ENCODE peak calls at places on chromosome 7, in four cellular contexts. X is HepG2, V is K562, F is GM12878. A is an unnamed sample.
A peak's percentile ranks its signal among the peaks of the same experiment; 100 is the strongest.

GRCh38 chr7:150860978-150861295 is 8.6 kb downstream of the AOC1 start:
- DNase-seq in X (no peak), F (no peak), V (no peak), A (no peak)

GRCh38 chr7:91137969-91138368 is 126.3 kb upstream of the FZD1 start:
- DNase-seq in F (no peak), X (no peak), V (no peak), A (no peak)

GRCh38 chr7:123602648-123603047 is 1.0 kb downstream of the ASB15 start:
- DNase-seq in F (no peak), V (no peak), X (no peak), A (no peak)

GRCh38 chr7:116341222-116341907 is 131.0 kb downstream of the TES start:
- DNase-seq in V (no peak), X (no peak), F (no peak), A (no peak)

GRCh38 chr7:129613016-129613337 is 1.5 kb downstream of the NRF1 start:
- DNase-seq in V (no peak), F (no peak), X (no peak), A (no peak)

GRCh38 chr7:116384936-116385635 is 114.5 kb upstream of the CAV2 start:
- DNase-seq in X (no peak), F (no peak), V (no peak), A (no peak)

GRCh38 chr7:138895700-138896099 is 85.5 kb downstream of the KIAA1549 start:
- DNase-seq in V (peak; percentile 36), X (no peak), F (no peak), A (no peak)

GRCh38 chr7:101943889-101944605 is 126.6 kb downstream of the CUX1 start:
- DNase-seq in X (no peak), F (no peak), V (no peak), A (no peak)

GRCh38 chr7:77425151-77426051 is 9.3 kb upstream of the GSAP start:
- DNase-seq in F (no peak), X (peak; percentile 68), V (no peak), A (no peak)

GRCh38 chr7:151382079-151382885 is 27.6 kb downstream of the WDR86 start:
- DNase-seq in X (no peak), F (no peak), V (no peak), A (no peak)

GRCh38 chr7:28409716-28410627 is 2.3 kb upstream of the CREB5 start:
- DNase-seq in V (no peak), X (no peak), F (no peak), A (peak; percentile 29)

GRCh38 chr7:95758187-95758586 is 14.2 kb upstream of the DYNC1I1 start:
- DNase-seq in V (no peak), F (no peak), X (no peak), A (peak; percentile 37)

GRCh38 chr7:7118822-7119221 is 63.5 kb upstream of the C1GALT1 start:
- DNase-seq in X (peak; percentile 94), V (no peak), F (no peak), A (no peak)

GRCh38 chr7:43119371-43120069 is 7.1 kb downstream of the HECW1 start:
- DNase-seq in X (no peak), V (no peak), F (no peak), A (no peak)

GRCh38 chr7:143321734-143322133 is 5.8 kb downstream of the CLCN1 start:
- DNase-seq in F (no peak), V (no peak), X (no peak), A (no peak)

GRCh38 chr7:127651556-127652332 is at the start of gene SND1:
- DNase-seq in F (peak; percentile 96), X (peak; percentile 99), V (peak; percentile 100), A (peak; percentile 92)

GRCh38 chr7:55078465-55079372 is 59.9 kb downstream of the EGFR start:
- DNase-seq in X (peak; percentile 77), V (peak; percentile 17), F (no peak), A (no peak)

GRCh38 chr7:30888783-30889182 is 22.9 kb upstream of the AQP1 start:
- DNase-seq in X (no peak), V (no peak), F (no peak), A (no peak)

GRCh38 chr7:94578615-94579014 is 69.0 kb downstream of the CASD1 start:
- DNase-seq in V (no peak), X (no peak), F (no peak), A (no peak)

GRCh38 chr7:4820405-4820967 is 41.3 kb downstream of the PAPOLB start:
- DNase-seq in V (no peak), F (no peak), X (no peak), A (no peak)

GRCh38 chr7:76393116-76394031 is 16.1 kb downstream of the SSC4D start:
- DNase-seq in X (peak; percentile 89), F (peak; percentile 66), V (peak; percentile 99), A (peak; percentile 98)

GRCh38 chr7:51847461-51848134 is 531.0 kb upstream of the COBL start:
- DNase-seq in X (no peak), V (no peak), F (no peak), A (no peak)

GRCh38 chr7:30114536-30115258 is 20.1 kb upstream of the MTURN start:
- DNase-seq in F (no peak), X (no peak), V (no peak), A (no peak)

GRCh38 chr7:67033251-67033650 is 36.6 kb downstream of the TYW1 start:
- DNase-seq in F (no peak), X (no peak), V (no peak), A (no peak)

GRCh38 chr7:18894155-18894554 is 223.3 kb downstream of the TWIST1 start:
- DNase-seq in V (no peak), X (no peak), F (no peak), A (no peak)

GRCh38 chr7:142337406-142338001 is 79.6 kb upstream of the PRSS58 start:
- DNase-seq in F (no peak), X (no peak), V (no peak), A (no peak)

GRCh38 chr7:129295015-129295423 is 70.2 kb downstream of the AHCYL2 start:
- DNase-seq in F (no peak), X (no peak), V (no peak), A (no peak)

GRCh38 chr7:121286742-121287699 is 41.8 kb upstream of the WNT16 start:
- DNase-seq in F (no peak), X (no peak), V (no peak), A (no peak)

GRCh38 chr7:13850185-13850752 is 139.2 kb downstream of the ETV1 start:
- DNase-seq in X (no peak), V (peak; percentile 21), F (peak; percentile 9), A (peak; percentile 9)

GRCh38 chr7:29866490-29866930 is 60.2 kb downstream of the WIPF3 start:
- DNase-seq in V (no peak), F (no peak), X (no peak), A (no peak)

GRCh38 chr7:155803418-155804376 is 8.6 kb downstream of the SHH start:
- DNase-seq in V (no peak), F (no peak), X (no peak), A (peak; percentile 49)

DNA sequence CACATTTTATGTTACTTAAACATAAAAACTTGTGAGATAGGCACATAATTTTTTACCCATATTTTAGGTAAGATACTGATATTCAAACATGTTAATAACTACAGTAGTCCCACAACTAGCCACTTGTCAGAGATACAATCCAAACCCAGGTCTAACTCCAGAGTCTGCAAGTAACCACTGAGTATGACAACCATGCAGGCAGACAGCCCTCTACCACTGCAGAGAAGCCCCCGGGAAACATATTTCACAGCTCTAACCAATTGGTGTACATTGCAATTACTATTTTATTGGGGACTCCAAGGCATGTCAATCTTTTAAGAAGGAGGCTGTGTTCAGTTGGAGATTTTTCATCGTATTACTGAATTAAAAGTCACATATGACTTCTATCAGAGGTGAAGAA is 107.2 kb upstream of the FAM133B start:
- DNase-seq in V (no peak), F (no peak), X (no peak), A (no peak)
- TF ChIP-seq BHLHE40 in V (no peak), F (no peak), X (no peak), A (no peak)

GRCh38 chr7:98997836-98998235 is 119.5 kb downstream of the TRRAP start:
- DNase-seq in X (no peak), V (no peak), F (no peak), A (no peak)

GRCh38 chr7:99000904-99001442 is 122.6 kb downstream of the TRRAP start:
- DNase-seq in F (no peak), X (no peak), V (no peak), A (no peak)

GRCh38 chr7:99000196-99000903 is 122.0 kb downstream of the TRRAP start:
- DNase-seq in X (no peak), F (no peak), V (no peak), A (no peak)

GRCh38 chr7:99001482-99002145 is 123.3 kb downstream of the TRRAP start:
- DNase-seq in V (no peak), F (no peak), X (no peak), A (no peak)

DNA sequence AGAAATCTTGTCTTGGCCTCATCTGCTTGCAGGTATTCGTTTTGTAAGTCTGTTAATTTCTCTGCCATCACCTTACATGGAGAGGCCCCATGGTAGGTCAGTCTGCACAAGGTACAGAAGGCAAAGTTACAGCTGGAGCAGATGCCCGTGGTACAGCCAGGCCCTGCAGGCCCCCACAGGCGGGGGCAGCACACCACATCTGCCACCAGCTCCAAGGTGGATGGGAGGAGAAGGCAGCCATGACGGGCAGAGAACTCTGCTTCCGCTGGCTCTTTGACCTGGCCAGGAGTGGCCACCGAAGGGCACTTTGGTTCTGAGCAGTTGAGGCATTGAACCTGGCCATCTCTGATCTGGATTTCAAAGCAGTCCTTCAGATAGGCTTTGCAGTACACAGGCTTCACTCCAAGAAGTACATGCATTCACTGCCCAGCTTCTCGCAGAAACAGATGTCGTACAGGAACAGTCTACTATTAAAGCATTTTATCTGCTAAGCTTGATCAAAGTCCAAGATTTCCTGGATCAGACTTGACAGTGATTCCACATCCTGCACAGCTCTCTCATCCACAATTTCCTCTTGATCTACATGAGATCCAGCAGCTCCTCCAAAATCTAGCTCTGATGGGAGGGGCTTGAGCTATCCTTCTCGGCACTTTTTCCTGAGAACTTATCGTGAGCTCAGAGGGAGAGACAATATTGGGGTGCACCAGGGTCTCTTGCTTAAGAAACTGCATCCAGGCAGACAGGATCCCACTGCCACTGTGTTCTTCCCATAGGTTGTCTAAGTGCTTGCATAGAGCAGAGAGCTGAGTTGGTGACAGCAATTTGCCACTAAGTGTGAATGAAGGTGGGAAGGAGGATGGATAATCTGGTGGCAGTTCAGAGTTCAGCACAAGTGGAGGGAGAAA is 120.7 kb downstream of the TRRAP start:
- DNase-seq in F (no peak), V (no peak), X (no peak), A (no peak)
- TF ChIP-seq SP1 in F (no peak), V (no peak), X (no peak), A (no peak)

GRCh38 chr7:98174334-98175259 is 36.6 kb upstream of the BHLHA15 start:
- DNase-seq in F (no peak), V (no peak), X (no peak), A (no peak)
- TF ChIP-seq BHLHE40 in F (no peak), V (no peak), X (no peak), A (no peak)

DNA sequence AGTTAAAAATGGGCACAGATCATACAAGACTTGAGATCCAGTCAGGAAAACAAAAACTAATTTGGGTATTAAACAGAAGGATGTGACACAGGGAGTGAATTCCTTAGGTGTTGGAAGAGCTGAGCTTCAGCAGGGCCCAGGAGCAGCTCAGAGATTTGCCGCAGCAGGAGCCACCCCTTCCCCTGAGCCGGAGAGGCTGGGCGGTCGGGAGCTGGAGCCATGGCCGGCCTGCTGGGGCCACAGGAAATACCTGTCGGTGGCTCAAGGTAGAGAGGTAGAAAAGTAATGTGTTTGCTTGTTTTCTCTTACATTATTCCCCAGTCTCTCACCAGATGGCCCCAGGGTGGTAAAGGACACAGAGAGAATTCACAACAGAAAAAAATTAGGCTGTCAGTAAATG is 52.2 kb downstream of the DYNC2I1 start:
- DNase-seq in F (no peak), X (no peak), V (no peak), A (no peak)
- TF ChIP-seq SP1 in F (no peak), X (no peak), V (no peak), A (no peak)